ENCODE peak calls at places on chromosomes 3 and 15, in five cellular contexts. K is psoas muscle, X is ovary, O is GM23338, B is sigmoid colon. Y is an unnamed sample.
A peak's percentile ranks its signal among the peaks of the same experiment; 100 is the strongest.

GRCh38 chr15:66848666-66849392 is 146.8 kb downstream of the SMAD6 start:
- DNase-seq in K (no peak), X (no peak), O (no peak), B (no peak), Y (no peak)

GRCh38 chr3:99808163-99808794 is 9.4 kb upstream of the CMSS1 start:
- DNase-seq in K (no peak), X (no peak), O (peak; percentile 86), B (no peak), Y (no peak)

GRCh38 chr15:79593119-79593869 is 161.2 kb downstream of the MINAR1 start:
- DNase-seq in K (no peak), X (no peak), O (peak; percentile 61), B (no peak), Y (no peak)

GRCh38 chr15:95448531-95449210 is 881.8 kb upstream of the NR2F2 start:
- DNase-seq in K (no peak), X (no peak), O (no peak), B (no peak), Y (no peak)

GRCh38 chr15:31298707-31299172 is 27.9 kb upstream of the KLF13 start:
- DNase-seq in K (no peak), X (no peak), O (no peak), B (peak; percentile 39), Y (no peak)

GRCh38 chr15:78389356-78389755 is 48.7 kb upstream of the IREB2 start:
- DNase-seq in K (no peak), X (no peak), O (no peak), B (no peak), Y (no peak)

GRCh38 chr3:154889227-154889634 is 190.9 kb upstream of the MME start:
- DNase-seq in K (no peak), X (no peak), O (no peak), B (no peak), Y (no peak)

GRCh38 chr3:196501316-196502064 is 2.1 kb downstream of the RNF168 start:
- DNase-seq in K (no peak), X (no peak), O (peak; percentile 41), B (no peak), Y (no peak)

GRCh38 chr3:169772530-169772950 is 656 bp upstream of the MYNN start:
- DNase-seq in K (no peak), X (peak; percentile 78), O (peak; percentile 79), B (peak; percentile 91), Y (no peak)

GRCh38 chr15:38048001-38048455 is 113.6 kb downstream of the TMCO5A start:
- DNase-seq in K (no peak), X (no peak), O (no peak), B (no peak), Y (peak; percentile 52)

GRCh38 chr3:36649078-36649477 is 115.3 kb downstream of the DCLK3 start:
- DNase-seq in K (no peak), X (no peak), O (no peak), B (no peak), Y (no peak)

GRCh38 chr3:12963869-12964712 is 109.1 kb downstream of the IQSEC1 start:
- DNase-seq in K (peak; percentile 58), X (peak; percentile 59), O (no peak), B (no peak), Y (no peak)

GRCh38 chr3:66473637-66474036 is 27.2 kb downstream of the LRIG1 start:
- DNase-seq in K (no peak), X (no peak), O (no peak), B (no peak), Y (no peak)

GRCh38 chr3:58209933-58210332 is 839 bp downstream of the DNASE1L3 start:
- DNase-seq in K (no peak), X (no peak), O (no peak), B (no peak), Y (no peak)

GRCh38 chr15:94075349-94075748 is 156.0 kb upstream of the MCTP2 start:
- DNase-seq in K (peak; percentile 88), X (peak; percentile 59), O (no peak), B (peak; percentile 94), Y (no peak)

GRCh38 chr15:89105147-89105546 is 16.9 kb downstream of the ABHD2 start:
- DNase-seq in K (no peak), X (no peak), O (no peak), B (no peak), Y (no peak)

GRCh38 chr3:59106085-59106629 is 56.3 kb upstream of the CFAP20DC start:
- DNase-seq in K (no peak), X (no peak), O (no peak), B (no peak), Y (no peak)

GRCh38 chr3:175212896-175213295 is 353.8 kb downstream of the NAALADL2 start:
- DNase-seq in K (no peak), X (no peak), O (no peak), B (no peak), Y (no peak)

GRCh38 chr3:28316226-28316625 is 32.3 kb upstream of the ZCWPW2 start:
- DNase-seq in K (no peak), X (no peak), O (no peak), B (no peak), Y (no peak)

GRCh38 chr3:45795882-45796765 is at the start of gene SLC6A20:
- DNase-seq in K (no peak), X (no peak), O (peak; percentile 72), B (no peak), Y (peak; percentile 12)

GRCh38 chr15:52066842-52067544 is 45.6 kb downstream of the BCL2L10 start:
- DNase-seq in K (no peak), X (no peak), O (no peak), B (no peak), Y (no peak)

GRCh38 chr15:101322016-101322695 is 27.1 kb upstream of the SNRPA1 start:
- DNase-seq in K (no peak), X (no peak), O (no peak), B (no peak), Y (no peak)

GRCh38 chr3:151210676-151211381 is 7.8 kb upstream of the GPR171 start:
- DNase-seq in K (no peak), X (no peak), O (peak; percentile 31), B (no peak), Y (no peak)

GRCh38 chr15:39128746-39129145 is 452.1 kb upstream of the THBS1 start:
- DNase-seq in K (no peak), X (no peak), O (no peak), B (no peak), Y (no peak)

GRCh38 chr15:69114231-69114937 is 46.1 kb upstream of the GLCE start:
- DNase-seq in K (no peak), X (no peak), O (no peak), B (no peak), Y (no peak)

GRCh38 chr15:41955807-41956525 is 16.4 kb downstream of the EHD4 start:
- DNase-seq in K (no peak), X (no peak), O (peak; percentile 67), B (no peak), Y (no peak)

GRCh38 chr3:122660575-122660974 is 20.1 kb upstream of the PARP14 start:
- DNase-seq in K (no peak), X (no peak), O (peak; percentile 91), B (no peak), Y (no peak)

GRCh38 chr3:42892169-42892568 is 13.8 kb upstream of the ZNF662 start:
- DNase-seq in K (no peak), X (no peak), O (no peak), B (no peak), Y (no peak)

GRCh38 chr15:89107984-89108383 is 19.7 kb downstream of the ABHD2 start:
- DNase-seq in K (no peak), X (no peak), O (no peak), B (peak; percentile 75), Y (no peak)

GRCh38 chr15:88782465-88782864 is 20.8 kb upstream of the ACAN start:
- DNase-seq in K (no peak), X (no peak), O (no peak), B (no peak), Y (no peak)

GRCh38 chr3:24963762-24964625 is 464.1 kb upstream of the RARB start:
- DNase-seq in K (no peak), X (no peak), O (peak; percentile 74), B (no peak), Y (no peak)

GRCh38 chr3:157127831-157128767 is 31.8 kb downstream of the CCNL1 start:
- DNase-seq in K (peak; percentile 58), X (peak; percentile 78), O (no peak), B (peak; percentile 69), Y (no peak)

GRCh38 chr3:57688291-57688690 is 4.6 kb downstream of the DENND6A start:
- DNase-seq in K (no peak), X (no peak), O (no peak), B (no peak), Y (no peak)

GRCh38 chr15:92653836-92654524 is 1.6 kb downstream of the FAM174B start:
- DNase-seq in K (no peak), X (peak; percentile 55), O (no peak), B (peak; percentile 76), Y (no peak)

GRCh38 chr3:23648326-23648964 is 157.3 kb upstream of the UBE2E1 start:
- DNase-seq in K (no peak), X (no peak), O (peak; percentile 14), B (no peak), Y (no peak)

GRCh38 chr15:63043391-63044076 is 987 bp downstream of the TPM1 start:
- DNase-seq in K (peak; percentile 72), X (peak; percentile 35), O (no peak), B (peak; percentile 84), Y (peak; percentile 30)
- H3K36me3 ChIP-seq in K (peaks cover 7% of the 10 kb centered on the region), X (no peaks in the 10 kb centered on the region), O (peaks cover 18% of the 10 kb centered on the region), B (peaks cover 15% of the 10 kb centered on the region), Y (no peaks in the 10 kb centered on the region)

GRCh38 chr15:74374648-74375302 is 7.3 kb upstream of the CYP11A1 start:
- DNase-seq in K (no peak), X (no peak), O (peak; percentile 91), B (no peak), Y (no peak)
- TF ChIP-seq CTCF in K (no peak), X (no peak), O (no peak), B (no peak), Y (peak; percentile 38)

GRCh38 chr15:44588541-44588940 is 51.6 kb downstream of the EIF3J start:
- DNase-seq in K (no peak), X (no peak), O (no peak), B (no peak), Y (no peak)

GRCh38 chr15:44595656-44596510 is 58.9 kb downstream of the EIF3J start:
- DNase-seq in K (no peak), X (no peak), O (no peak), B (no peak), Y (no peak)

GRCh38 chr15:44593042-44593736 is 56.2 kb downstream of the EIF3J start:
- DNase-seq in K (no peak), X (no peak), O (no peak), B (no peak), Y (no peak)

GRCh38 chr15:44595246-44595645 is 58.3 kb downstream of the EIF3J start:
- DNase-seq in K (no peak), X (no peak), O (no peak), B (no peak), Y (no peak)

DNA sequence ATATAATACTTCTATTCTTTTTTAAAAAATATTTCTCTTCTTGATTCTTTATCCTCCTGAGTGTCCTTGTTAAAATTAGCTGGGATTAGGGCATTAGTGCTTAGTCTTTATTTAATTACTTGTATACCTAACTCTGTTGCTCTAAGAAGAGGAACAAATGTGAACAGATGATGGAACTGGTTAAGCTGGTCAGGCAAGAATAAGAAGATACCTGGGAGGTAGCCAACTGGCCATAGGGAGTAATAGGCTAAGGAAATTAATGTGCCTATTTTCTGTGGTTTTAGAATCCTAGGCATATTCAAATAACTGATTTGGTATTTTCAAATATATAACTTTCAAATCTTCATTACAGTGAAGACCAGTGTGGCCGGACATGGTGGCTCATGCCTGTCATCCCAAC is 54.4 kb downstream of the EIF3J start:
- DNase-seq in K (no peak), X (no peak), O (no peak), B (no peak), Y (no peak)
- H3K36me3 ChIP-seq in K (peaks cover 100% of the 10 kb centered on the region), X (no peaks in the 10 kb centered on the region), O (peaks cover 29% of the 10 kb centered on the region), B (peaks cover 13% of the 10 kb centered on the region), Y (peaks cover 25% of the 10 kb centered on the region)

GRCh38 chr15:85414495-85414894 is 34.1 kb downstream of the AKAP13 start:
- DNase-seq in K (no peak), X (no peak), O (no peak), B (no peak), Y (no peak)
- TF ChIP-seq CTCF in K (peak; percentile 34), X (no peak), O (no peak), B (no peak), Y (no peak)

Y was measured in GM06990.